ENCODE peak calls at places on chromosomes 7 and 10, in four cellular contexts. Z is left lung, P is posterior vena cava, I is left lobe of liver. U is an unnamed sample.

GRCh38 chr7:2540133-2540532 is 15.2 kb downstream of the BRAT1 start:
- DNase-seq in Z (no peak), I (no peak), P (no peak), U (no peak)

GRCh38 chr10:91251430-91252056 is 31.1 kb downstream of the PCGF5 start:
- DNase-seq in P (no peak), Z (no peak), I (no peak), U (peak; percentile 21)

GRCh38 chr10:80104066-80104926 is 25.8 kb downstream of the TMEM254 start:
- DNase-seq in Z (no peak), P (no peak), I (no peak), U (no peak)

GRCh38 chr10:129741280-129741977 is 222.6 kb downstream of the EBF3 start:
- DNase-seq in Z (peak; percentile 12), P (peak; percentile 48), I (no peak), U (no peak)

GRCh38 chr10:123567984-123568745 is 98.0 kb upstream of the GPR26 start:
- DNase-seq in I (peak; percentile 19), P (no peak), Z (no peak), U (no peak)

GRCh38 chr7:103073989-103074518 is 542 bp downstream of the FBXL13 start:
- DNase-seq in I (no peak), Z (no peak), P (no peak), U (no peak)

GRCh38 chr7:116249969-116250553 is 39.7 kb downstream of the TES start:
- DNase-seq in Z (no peak), P (no peak), I (no peak), U (no peak)

GRCh38 chr10:24526085-24526649 is 197.5 kb downstream of the ARHGAP21 start:
- DNase-seq in Z (no peak), I (no peak), P (no peak), U (no peak)

GRCh38 chr10:17237915-17238444 is 9.9 kb downstream of the VIM start:
- DNase-seq in Z (no peak), P (no peak), I (no peak), U (no peak)

GRCh38 chr10:132064082-132064755 is 1.5 kb upstream of the JAKMIP3 start:
- DNase-seq in P (peak; percentile 74), I (peak; percentile 41), Z (no peak), U (peak; percentile 52)

GRCh38 chr7:121932768-121933167 is 59.8 kb downstream of the PTPRZ1 start:
- DNase-seq in P (no peak), I (no peak), Z (no peak), U (no peak)

GRCh38 chr7:142809671-142810070 is 38.9 kb downstream of the PRSS2 start:
- DNase-seq in I (no peak), P (no peak), Z (no peak), U (no peak)

GRCh38 chr7:30322656-30323355 is 38.4 kb downstream of the ZNRF2 start:
- DNase-seq in P (no peak), I (no peak), Z (no peak), U (no peak)

GRCh38 chr7:55622241-55622835 is 50.0 kb upstream of the VOPP1 start:
- DNase-seq in I (no peak), Z (no peak), P (no peak), U (no peak)

GRCh38 chr10:127889605-127890195 is 3.0 kb downstream of the CLRN3 start:
- DNase-seq in P (no peak), Z (no peak), I (no peak), U (no peak)

GRCh38 chr10:86711957-86712708 is 43.8 kb downstream of the LDB3 start:
- DNase-seq in I (no peak), P (peak; percentile 80), Z (peak; percentile 43), U (peak; percentile 30)

GRCh38 chr10:64071218-64071617 is 550.0 kb downstream of the REEP3 start:
- DNase-seq in P (no peak), Z (no peak), I (no peak), U (no peak)

GRCh38 chr10:93749218-93749799 is 8.4 kb upstream of the LGI1 start:
- DNase-seq in Z (no peak), I (no peak), P (no peak), U (no peak)

GRCh38 chr10:43806851-43807640 is 158.4 kb upstream of the ZNF32 start:
- DNase-seq in I (no peak), P (peak; percentile 67), Z (no peak), U (no peak)

GRCh38 chr10:114356786-114357588 is 47.3 kb downstream of the AFAP1L2 start:
- DNase-seq in P (no peak), I (no peak), Z (no peak), U (no peak)

GRCh38 chr10:10878944-10879343 is 138.7 kb upstream of the CELF2 start:
- DNase-seq in Z (no peak), P (no peak), I (no peak), U (no peak)

GRCh38 chr10:77798940-77799339 is 127.6 kb downstream of the DLG5 start:
- DNase-seq in I (no peak), P (no peak), Z (no peak), U (no peak)

GRCh38 chr10:110260746-110261477 is 43.8 kb downstream of the SMNDC1 start:
- DNase-seq in I (no peak), P (no peak), Z (no peak), U (no peak)

GRCh38 chr10:125726914-125727313 is 7.4 kb downstream of the EDRF1 start:
- DNase-seq in I (no peak), P (no peak), Z (no peak), U (no peak)

GRCh38 chr7:70042533-70042932 is 444.3 kb downstream of the AUTS2 start:
- DNase-seq in P (no peak), Z (no peak), I (no peak), U (no peak)

GRCh38 chr7:127927339-127927679 is 103.9 kb downstream of the LRRC4 start:
- DNase-seq in Z (no peak), P (no peak), I (no peak), U (no peak)

GRCh38 chr7:129644634-129645230 is 33.2 kb downstream of the NRF1 start:
- DNase-seq in Z (no peak), P (no peak), I (no peak), U (no peak)

GRCh38 chr7:47596502-47597202 is 14.7 kb upstream of the TNS3 start:
- DNase-seq in Z (no peak), I (peak; percentile 91), P (no peak), U (no peak)

GRCh38 chr10:86250399-86250798 is 116.2 kb downstream of the GRID1 start:
- DNase-seq in Z (no peak), I (no peak), P (no peak), U (peak; percentile 24)

GRCh38 chr10:103262229-103262628 is 14.7 kb upstream of the INA start:
- DNase-seq in I (no peak), Z (no peak), P (no peak), U (no peak)

U was measured in hypothalamus.